ENCODE peak calls at places on chromosomes 3 and 15, in six cellular contexts. M is coronary artery, J is AG09319, U is right atrium auricular region, Z is fibroblast of the aortic adventitia, F is foreskin fibroblast. T is an unnamed sample.

GRCh38 chr3:113165841-113166240 is 45.5 kb upstream of the BOC start:
- DNase-seq in M (no peak), J (no peak), U (no peak), Z (no peak), F (no peak), T (no peak)

GRCh38 chr15:60563539-60564404 is 84.8 kb upstream of the ICE2 start:
- DNase-seq in M (no peak), J (no peak), U (no peak), Z (no peak), F (no peak), T (no peak)

GRCh38 chr3:164683516-164683915 is 394.8 kb downstream of the SI start:
- DNase-seq in M (no peak), J (no peak), U (no peak), Z (no peak), F (no peak), T (no peak)

GRCh38 chr3:125154800-125155269 is 57.7 kb downstream of the SLC12A8 start:
- DNase-seq in M (no peak), J (no peak), U (no peak), Z (no peak), F (no peak), T (no peak)

GRCh38 chr3:126104742-126105605 is 21.1 kb upstream of the SLC41A3 start:
- DNase-seq in M (peak), J (no peak), U (peak), Z (no peak), F (no peak), T (peak)

GRCh38 chr15:28086175-28086703 is 12.9 kb downstream of the OCA2 start:
- DNase-seq in M (no peak), J (no peak), U (peak), Z (peak), F (no peak), T (no peak)

GRCh38 chr3:128179474-128179819 is 26.2 kb downstream of the EEFSEC start:
- DNase-seq in M (no peak), J (no peak), U (no peak), Z (no peak), F (no peak), T (no peak)

GRCh38 chr3:55440406-55440708 is 46.7 kb downstream of the WNT5A start:
- DNase-seq in M (no peak), J (no peak), U (peak), Z (no peak), F (no peak), T (no peak)

GRCh38 chr3:195286115-195286872 is 15.3 kb upstream of the XXYLT1 start:
- DNase-seq in M (no peak), J (no peak), U (no peak), Z (peak), F (peak), T (no peak)

DNA sequence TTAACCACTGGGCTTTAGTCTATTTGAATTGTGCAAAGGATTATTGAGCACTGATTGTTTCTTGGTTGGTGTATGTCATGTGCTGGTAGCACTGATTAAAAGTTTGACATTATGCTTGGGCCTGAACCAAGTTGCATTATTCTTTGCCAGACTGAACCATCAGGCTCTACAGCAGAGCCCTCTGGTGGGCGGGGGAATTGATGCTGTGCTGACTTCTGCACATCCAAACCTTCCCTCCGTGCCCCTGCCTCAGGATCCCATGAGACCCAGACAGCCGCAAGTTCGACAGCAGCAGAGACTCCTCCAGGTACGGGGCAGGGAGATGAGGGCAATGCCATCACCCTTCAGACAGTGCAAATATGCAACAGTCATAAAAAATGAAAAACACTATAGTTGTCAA is 28.4 kb upstream of the P2RY12 start:
- DNase-seq in M (no peak), J (no peak), U (no peak), Z (no peak), F (no peak), T (no peak)
- TF ChIP-seq CTCF in M (no peak), J (no peak), U (no peak), Z (no peak), F (no peak), T (no peak)

DNA sequence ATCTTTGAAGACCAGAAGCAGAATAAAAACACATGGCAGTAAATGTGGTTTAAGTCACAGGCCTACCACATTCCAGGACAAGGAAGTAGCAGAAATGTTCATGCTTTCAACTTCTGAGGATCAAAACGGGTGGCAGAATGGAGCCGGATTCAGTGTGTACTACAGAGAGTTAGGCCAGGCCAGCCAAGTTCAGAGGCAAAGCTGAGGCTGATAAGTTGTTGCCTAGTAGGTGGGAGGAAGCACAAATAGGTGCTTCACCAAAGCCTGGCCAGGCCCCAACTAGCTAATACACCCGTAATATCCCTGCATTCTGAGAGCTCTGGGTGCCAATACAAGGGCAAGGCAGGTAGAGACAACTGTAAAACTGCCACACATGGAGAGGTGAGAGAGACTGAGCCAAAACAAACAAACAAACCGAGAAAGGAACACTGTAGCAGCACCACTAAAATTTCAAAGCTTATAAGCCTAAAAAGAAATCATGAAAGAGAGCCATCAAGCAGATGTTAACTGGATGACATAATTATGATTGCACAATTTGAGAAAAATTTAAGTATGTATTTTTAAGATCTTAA is 156.4 kb upstream of the CBLB start:
- DNase-seq in M (no peak), J (no peak), U (no peak), Z (no peak), F (no peak), T (no peak)
- TF ChIP-seq CTCF in M (no peak), J (no peak), U (no peak), Z (no peak), F (no peak), T (no peak)

DNA sequence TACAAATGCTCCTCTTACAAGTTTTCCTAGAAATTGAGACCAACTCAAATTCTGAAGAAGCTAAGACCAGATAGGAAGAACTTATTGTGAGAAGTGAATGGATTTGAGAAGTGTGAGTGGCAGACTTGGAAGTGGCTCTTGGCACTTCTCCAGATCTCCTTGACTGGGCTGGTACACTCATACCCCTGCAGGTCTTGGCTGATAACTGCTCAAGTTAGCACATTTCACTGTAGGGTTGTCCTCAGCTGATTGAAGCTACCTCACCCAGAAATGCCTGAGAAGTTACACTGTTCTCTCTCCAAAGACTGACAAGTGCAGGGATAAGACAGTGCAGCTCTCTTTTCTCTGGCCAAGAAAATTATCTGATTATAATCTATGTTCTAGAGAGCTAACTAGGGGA is 16.5 kb upstream of the CLDN1 start:
- DNase-seq in M (no peak), J (no peak), U (no peak), Z (peak), F (peak), T (no peak)
- TF ChIP-seq CTCF in M (no peak), J (no peak), U (no peak), Z (no peak), F (no peak), T (no peak)

DNA sequence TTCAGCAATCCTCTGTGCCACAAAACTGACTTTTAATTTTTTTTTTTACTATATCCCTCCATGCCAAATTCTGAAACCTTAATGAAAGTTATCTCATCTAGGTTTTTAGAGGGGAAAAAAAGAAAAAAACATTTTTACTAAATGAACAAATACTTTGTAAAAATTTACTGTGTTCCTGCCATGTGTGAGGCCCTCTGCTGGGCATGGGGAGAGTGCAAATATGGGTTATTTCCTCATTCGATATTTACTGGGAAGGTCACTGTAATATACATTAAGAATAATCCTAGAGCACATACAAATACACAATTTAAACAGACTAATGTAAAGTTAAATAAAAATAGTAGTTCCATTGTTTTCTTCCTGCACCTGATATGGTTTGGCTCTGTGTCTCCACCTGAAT is 215.0 kb downstream of the GRM7 start:
- DNase-seq in M (no peak), J (no peak), U (no peak), Z (no peak), F (no peak), T (no peak)
- TF ChIP-seq CTCF in M (no peak), J (no peak), U (no peak), Z (no peak), F (no peak), T (no peak)

DNA sequence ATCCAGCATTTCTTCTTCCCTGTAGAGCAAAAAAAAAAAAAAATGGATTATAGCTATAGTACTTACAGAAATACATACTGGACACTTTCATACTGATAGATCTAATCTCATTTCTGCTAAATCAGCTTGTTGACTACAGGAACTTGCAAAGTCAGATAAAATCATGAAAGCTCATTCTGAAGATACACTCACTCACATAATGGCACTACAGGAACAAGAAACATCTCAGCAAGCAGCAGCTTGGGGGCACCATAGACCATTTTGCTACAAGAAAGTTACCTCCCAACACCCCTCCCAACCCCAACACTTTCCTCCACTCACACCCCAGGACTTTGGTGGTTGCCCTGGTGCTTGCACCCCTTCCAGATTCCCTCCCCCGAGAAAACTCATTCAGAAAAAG is 4.6 kb downstream of the MYH15 start:
- DNase-seq in M (no peak), J (no peak), U (no peak), Z (no peak), F (no peak), T (no peak)
- TF ChIP-seq CTCF in M (no peak), J (no peak), U (peak), Z (no peak), F (no peak), T (no peak)

DNA sequence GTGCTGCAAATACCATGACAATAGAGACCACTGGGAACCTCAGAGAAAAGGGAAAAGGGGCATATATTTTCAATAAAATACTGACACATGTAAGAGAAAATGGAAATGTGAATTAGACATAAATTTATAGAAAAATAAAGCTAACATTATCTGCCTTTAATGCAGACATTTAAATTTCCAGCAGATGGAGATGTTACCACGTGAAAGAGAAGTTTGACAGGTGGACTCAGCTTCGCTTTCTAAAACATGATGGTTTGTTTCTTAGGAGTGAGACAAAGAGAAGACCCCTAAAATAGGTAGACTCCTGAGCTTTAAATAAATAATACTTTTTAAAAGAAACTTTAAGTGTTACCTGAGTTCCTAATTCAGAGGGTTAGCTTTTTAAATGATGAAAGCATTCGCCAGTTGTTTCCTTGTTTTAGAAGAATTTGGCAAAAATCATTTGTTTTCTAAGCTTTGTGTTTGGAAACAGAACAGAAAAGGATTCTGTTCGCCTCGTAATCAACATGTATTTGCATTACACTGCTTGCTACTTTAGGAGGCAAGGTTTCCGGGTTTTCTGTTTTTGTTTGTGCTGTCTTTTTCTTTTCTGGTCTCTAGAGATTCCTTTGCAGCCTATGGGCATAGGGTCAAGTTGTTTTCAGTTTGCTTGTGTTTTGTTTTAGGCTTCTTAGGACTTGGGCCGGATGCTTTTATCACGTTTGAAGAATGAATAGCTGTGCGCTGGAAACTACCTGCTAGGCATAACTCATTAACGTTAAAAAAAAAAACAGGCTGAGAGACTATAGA is 271.4 kb downstream of the THSD4 start:
- DNase-seq in M (no peak), J (no peak), U (no peak), Z (no peak), F (no peak), T (no peak)
- TF ChIP-seq CTCF in M (peak), J (peak), U (peak), Z (no peak), F (no peak), T (peak)

GRCh38 chr15:38896652-38897051 is 332.0 kb upstream of the RASGRP1 start:
- DNase-seq in M (no peak), J (no peak), U (no peak), Z (no peak), F (no peak), T (no peak)

GRCh38 chr15:38893920-38894259 is 329.3 kb upstream of the RASGRP1 start:
- DNase-seq in M (no peak), J (no peak), U (no peak), Z (no peak), F (no peak), T (no peak)

GRCh38 chr15:38890194-38890593 is 325.6 kb upstream of the RASGRP1 start:
- DNase-seq in M (no peak), J (no peak), U (no peak), Z (no peak), F (no peak), T (no peak)

GRCh38 chr15:38895326-38896282 is 331.0 kb upstream of the RASGRP1 start:
- DNase-seq in M (no peak), J (peak), U (no peak), Z (peak), F (peak), T (no peak)

GRCh38 chr15:38894260-38894948 is 329.8 kb upstream of the RASGRP1 start:
- DNase-seq in M (no peak), J (peak), U (no peak), Z (peak), F (peak), T (no peak)
- TF ChIP-seq CTCF in M (no peak), J (no peak), U (no peak), Z (no peak), F (no peak), T (no peak)

GRCh38 chr3:56939759-56940323 is 120.6 kb upstream of the SPATA12 start:
- DNase-seq in M (no peak), J (no peak), U (no peak), Z (no peak), F (no peak), T (no peak)

GRCh38 chr3:56938545-56938944 is 121.9 kb upstream of the SPATA12 start:
- DNase-seq in M (no peak), J (no peak), U (no peak), Z (no peak), F (no peak), T (no peak)

GRCh38 chr3:56940989-56941388 is 119.5 kb upstream of the SPATA12 start:
- DNase-seq in M (no peak), J (no peak), U (no peak), Z (no peak), F (no peak), T (no peak)

GRCh38 chr3:56942523-56942922 is 117.9 kb upstream of the SPATA12 start:
- DNase-seq in M (no peak), J (no peak), U (no peak), Z (no peak), F (no peak), T (no peak)

DNA sequence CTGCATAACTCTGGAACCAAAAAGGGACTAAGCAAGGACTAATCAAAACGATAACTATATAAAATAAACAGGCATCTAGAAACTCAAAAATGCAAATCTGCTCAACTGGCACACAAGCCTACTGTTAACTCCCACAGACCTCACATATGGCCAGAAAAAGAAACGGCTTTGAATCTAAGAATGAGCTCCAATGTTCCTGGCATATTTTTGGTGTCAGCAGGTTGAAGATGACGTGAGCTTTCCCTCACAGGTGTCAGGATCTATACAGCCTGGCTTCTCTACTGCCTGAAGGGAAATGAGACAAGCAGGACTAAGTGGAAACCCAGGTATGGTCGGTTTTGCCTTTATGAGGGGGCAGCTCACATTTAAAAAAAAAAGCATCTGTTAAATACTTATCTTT is 120.1 kb upstream of the SPATA12 start:
- DNase-seq in M (no peak), J (no peak), U (no peak), Z (no peak), F (no peak), T (no peak)
- TF ChIP-seq CTCF in M (no peak), J (no peak), U (no peak), Z (no peak), F (no peak), T (no peak)

GRCh38 chr3:117018622-117019021 is 309.0 kb downstream of the TUSC7 start:
- DNase-seq in M (no peak), J (no peak), U (no peak), Z (no peak), F (no peak), T (no peak)

GRCh38 chr3:117011687-117012250 is 302.2 kb downstream of the TUSC7 start:
- DNase-seq in M (no peak), J (no peak), U (no peak), Z (peak), F (no peak), T (no peak)

GRCh38 chr3:117019082-117019713 is 309.6 kb downstream of the TUSC7 start:
- DNase-seq in M (no peak), J (peak), U (peak), Z (peak), F (peak), T (no peak)

GRCh38 chr3:117017135-117017990 is 307.8 kb downstream of the TUSC7 start:
- DNase-seq in M (no peak), J (no peak), U (no peak), Z (peak), F (no peak), T (no peak)

GRCh38 chr3:117016359-117016758 is 306.8 kb downstream of the TUSC7 start:
- DNase-seq in M (no peak), J (no peak), U (no peak), Z (no peak), F (no peak), T (no peak)
- TF ChIP-seq CTCF in M (no peak), J (no peak), U (no peak), Z (no peak), F (peak), T (peak)

T was measured in osteocyte.